ENCODE peak calls at places on chromosomes 6 and 20, in four cellular contexts. X is testis, R is AG04450, H is cardiac muscle cell. S is an unnamed sample.

GRCh38 chr6:128505603-128506002 is 14.8 kb downstream of the PTPRK start:
- DNase-seq in X (no peak), R (no peak), H (no peak), S (no peak)

GRCh38 chr6:169813969-169814368 is 62.5 kb downstream of the ERMARD start:
- DNase-seq in X (no peak), R (no peak), H (no peak), S (no peak)

GRCh38 chr6:51570168-51570921 is 517.1 kb downstream of the PKHD1 start:
- DNase-seq in X (no peak), R (no peak), H (no peak), S (no peak)

GRCh38 chr6:4664117-4664626 is 112.0 kb upstream of the CDYL start:
- DNase-seq in X (peak; percentile 16), R (peak; percentile 64), H (peak; percentile 93), S (peak; percentile 78)

GRCh38 chr20:43530321-43531090 is 23.0 kb downstream of the L3MBTL1 start:
- DNase-seq in X (no peak), R (no peak), H (no peak), S (no peak)

GRCh38 chr6:46279874-46280273 is 109.1 kb upstream of the ENPP5 start:
- DNase-seq in X (no peak), R (no peak), H (peak; percentile 15), S (no peak)

GRCh38 chr6:40509163-40509562 is 78.0 kb downstream of the LRFN2 start:
- DNase-seq in X (no peak), R (no peak), H (no peak), S (no peak)

GRCh38 chr6:106125925-106126435 is 39.8 kb downstream of the PRDM1 start:
- DNase-seq in X (no peak), R (no peak), H (no peak), S (no peak)

GRCh38 chr20:35731862-35732643 is 10.0 kb downstream of the RBM39 start:
- DNase-seq in X (no peak), R (no peak), H (no peak), S (no peak)

GRCh38 chr20:43034981-43035724 is 154.6 kb downstream of the PTPRT start:
- DNase-seq in X (no peak), R (no peak), H (no peak), S (no peak)

GRCh38 chr6:32166411-32167061 is 2.1 kb downstream of the EGFL8 start:
- DNase-seq in X (no peak), R (no peak), H (no peak), S (no peak)

GRCh38 chr6:89950879-89951391 is 56.7 kb downstream of the GJA10 start:
- DNase-seq in X (peak; percentile 61), R (no peak), H (peak; percentile 75), S (no peak)

GRCh38 chr6:147095316-147095715 is 108.9 kb upstream of the STXBP5 start:
- DNase-seq in X (no peak), R (no peak), H (no peak), S (no peak)

GRCh38 chr6:161374971-161375873 is 101.4 kb upstream of the AGPAT4 start:
- DNase-seq in X (peak; percentile 36), R (no peak), H (peak; percentile 72), S (peak; percentile 53)

GRCh38 chr20:3010985-3011723 is 32.3 kb upstream of the GNRH2 start:
- DNase-seq in X (no peak), R (peak; percentile 11), H (peak; percentile 19), S (no peak)

GRCh38 chr6:63317641-63318040 is 2.1 kb downstream of the LGSN start:
- DNase-seq in X (no peak), R (no peak), H (no peak), S (no peak)

GRCh38 chr6:166678426-166678825 is 51.4 kb upstream of the RPS6KA2 start:
- DNase-seq in X (no peak), R (no peak), H (peak; percentile 39), S (no peak)

GRCh38 chr6:27582928-27583725 is 110.2 kb upstream of the ZNF184 start:
- DNase-seq in X (no peak), R (no peak), H (peak; percentile 70), S (no peak)

GRCh38 chr20:63192721-63193120 is 23.2 kb downstream of the YTHDF1 start:
- DNase-seq in X (no peak), R (no peak), H (no peak), S (no peak)

DNA sequence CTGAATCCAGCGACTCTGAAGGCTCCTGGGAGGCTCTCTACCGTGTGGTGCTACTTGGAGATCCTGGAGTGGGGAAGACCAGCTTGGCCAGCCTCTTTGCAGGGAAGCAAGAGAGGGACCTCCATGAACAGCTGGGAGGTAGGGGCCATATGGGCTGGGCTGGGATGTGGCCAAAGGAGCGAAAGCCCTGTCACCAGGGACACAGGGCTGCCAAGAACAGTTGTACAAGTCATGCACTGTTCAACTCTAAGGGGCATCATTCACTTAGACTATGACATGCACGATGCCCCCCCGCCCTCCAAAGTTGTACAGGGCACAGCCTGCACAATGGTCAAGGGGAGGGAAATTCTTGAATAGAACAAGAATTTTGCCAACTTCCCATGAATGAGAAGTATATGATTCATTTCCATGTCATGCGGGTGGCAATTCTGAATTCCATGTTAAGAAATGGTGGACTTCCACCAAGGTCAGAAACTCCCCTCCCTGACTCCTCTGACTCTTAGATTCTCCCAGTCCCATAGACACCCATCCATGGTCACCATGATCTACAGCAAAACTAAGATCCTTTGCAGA is 1.6 kb downstream of the REM1 start:
- DNase-seq in X (no peak), R (no peak), H (peak; percentile 32), S (no peak)
- H3K4me3 ChIP-seq in X (no peak overlapping the region), R (no peak overlapping the region), H (no peak overlapping the region), S (no peak overlapping the region)

GRCh38 chr20:44810061-44810390 is 320 bp downstream of the RIMS4 start:
- DNase-seq in X (no peak), R (no peak), H (no peak), S (no peak)
- H3K4me3 ChIP-seq in X (peak overlapping the region; percentile 52), R (no peak overlapping the region), H (peak overlapping the region; percentile 49), S (no peak overlapping the region)

GRCh38 chr20:49928411-49929141 is 7.6 kb upstream of the RNF114 start:
- DNase-seq in X (peak; percentile 93), R (peak; percentile 73), H (peak; percentile 91), S (peak; percentile 53)
- H3K4me3 ChIP-seq in X (no peak overlapping the region), R (peak overlapping the region; percentile 18), H (no peak overlapping the region), S (no peak overlapping the region)

DNA sequence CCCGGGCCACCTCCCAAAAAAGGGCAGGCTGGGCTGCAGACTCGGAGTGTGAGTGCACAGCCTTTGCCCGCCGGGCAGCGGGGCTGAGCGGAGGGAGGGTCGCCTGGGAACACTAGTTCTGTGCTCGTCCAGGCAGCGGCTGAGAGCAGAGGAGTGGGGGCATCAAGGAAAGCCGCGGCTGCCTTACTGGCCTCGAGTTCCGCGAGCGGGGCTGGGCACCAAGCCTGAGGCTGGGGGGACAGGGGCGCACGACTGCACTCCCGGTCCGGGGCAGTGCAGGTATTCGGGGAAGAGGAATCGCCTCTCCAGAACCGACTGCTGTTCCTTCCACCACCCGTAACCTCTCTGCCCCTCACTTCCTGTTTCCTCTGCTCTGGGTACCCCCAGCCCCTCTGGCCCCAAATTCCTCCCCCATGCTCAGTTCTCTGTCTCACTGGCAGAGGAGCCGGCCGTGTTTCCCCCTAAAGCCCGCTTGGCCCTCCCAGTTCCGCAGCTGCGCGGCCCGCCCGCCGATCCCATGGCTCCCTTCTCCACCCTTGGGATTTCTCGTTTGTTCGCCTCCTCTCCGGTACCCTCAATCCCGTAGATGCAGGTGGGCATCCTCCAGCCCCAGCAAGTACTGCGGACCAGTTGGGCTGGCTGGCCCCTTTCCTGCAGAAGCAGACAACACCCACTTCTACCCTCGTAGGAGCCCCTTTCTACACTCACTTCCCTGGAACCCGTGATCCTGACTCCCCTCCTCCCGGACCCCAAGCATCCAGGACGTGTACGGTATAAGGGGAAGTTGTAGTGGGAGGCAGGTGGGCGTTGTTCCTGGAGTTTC is 5.1 kb downstream of the RING1 start:
- DNase-seq in X (no peak), R (no peak), H (peak; percentile 50), S (no peak)
- H3K4me3 ChIP-seq in X (peak overlapping the region; percentile 42), R (peak overlapping the region; percentile 64), H (peak overlapping the region; percentile 32), S (peak overlapping the region; percentile 58)

GRCh38 chr20:57124346-57124745 is 142.1 kb downstream of the BMP7 start:
- DNase-seq in X (no peak), R (no peak), H (no peak), S (no peak)

GRCh38 chr20:57124800-57125399 is 141.5 kb downstream of the BMP7 start:
- DNase-seq in X (no peak), R (no peak), H (no peak), S (no peak)

GRCh38 chr20:57128051-57128757 is 138.2 kb downstream of the BMP7 start:
- DNase-seq in X (no peak), R (no peak), H (no peak), S (no peak)

GRCh38 chr20:57129303-57129702 is 137.1 kb downstream of the BMP7 start:
- DNase-seq in X (no peak), R (no peak), H (no peak), S (no peak)

GRCh38 chr20:57126481-57127092 is 139.9 kb downstream of the BMP7 start:
- DNase-seq in X (peak; percentile 71), R (no peak), H (no peak), S (no peak)
- H3K4me3 ChIP-seq in X (no peak overlapping the region), R (no peak overlapping the region), H (no peak overlapping the region), S (no peak overlapping the region)

DNA sequence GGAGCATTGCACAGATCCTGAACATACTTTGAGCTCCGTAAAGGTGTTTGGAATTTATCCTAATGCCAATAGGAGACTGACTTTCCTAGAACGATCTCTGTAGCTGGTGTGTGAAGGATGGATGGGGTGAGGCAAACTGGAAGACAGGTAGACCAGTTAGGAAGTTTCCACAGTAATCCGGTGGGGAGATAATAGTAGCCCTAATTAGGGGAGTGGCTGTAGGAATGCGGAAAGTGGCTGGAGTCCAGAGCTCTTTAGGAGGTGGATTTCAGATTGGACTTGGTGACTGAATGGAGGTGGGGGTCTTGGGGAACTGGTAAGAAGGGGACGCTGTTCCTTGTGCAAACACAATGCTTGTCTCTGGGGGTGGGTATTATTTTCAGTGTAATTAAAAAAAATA is 146.3 kb downstream of the SOX4 start:
- DNase-seq in X (no peak), R (no peak), H (no peak), S (no peak)
- H3K4me3 ChIP-seq in X (no peak overlapping the region), R (no peak overlapping the region), H (no peak overlapping the region), S (no peak overlapping the region)

GRCh38 chr6:54206510-54206909 is 95.3 kb downstream of the MLIP start:
- DNase-seq in X (no peak), R (no peak), H (no peak), S (no peak)

DNA sequence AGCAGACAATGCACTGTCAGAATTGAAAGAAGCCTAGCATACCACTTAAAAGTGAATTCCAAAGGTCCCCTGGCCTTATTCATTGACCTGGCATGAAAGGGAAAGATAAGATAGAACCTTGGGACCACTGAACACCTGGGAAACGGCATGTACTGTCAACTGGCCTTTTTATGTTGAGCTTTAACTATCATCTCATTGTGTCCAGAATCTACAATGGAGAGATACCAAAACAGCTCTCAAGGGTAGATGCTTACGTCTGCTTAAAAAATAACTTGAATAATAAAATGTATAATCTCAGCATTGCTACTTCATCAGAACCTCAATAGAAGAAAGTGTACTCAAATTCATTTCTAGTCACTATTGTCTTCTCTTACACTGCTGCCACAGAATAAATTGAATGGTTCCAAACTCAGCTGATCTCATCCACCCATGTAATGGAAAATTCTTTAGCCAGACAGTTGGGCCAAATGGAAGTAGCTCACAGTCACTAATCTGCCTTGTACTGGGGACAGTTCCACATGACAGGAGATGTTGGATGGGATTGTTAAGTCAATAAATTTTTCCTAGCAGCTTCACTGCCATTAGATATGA is 93.8 kb downstream of the MLIP start:
- DNase-seq in X (no peak), R (no peak), H (no peak), S (no peak)
- H3K4me3 ChIP-seq in X (no peak overlapping the region), R (no peak overlapping the region), H (no peak overlapping the region), S (no peak overlapping the region)

S was measured in skeletal muscle cell.